ENCODE peak calls at places on chromosomes 2 and 18, in nine cellular contexts. W is keratinocyte, R is gastrocnemius medialis, U is fibroblast of lung, S is GM12864, A is adipocyte, N is A549, M is psoas muscle, G is fibroblast of mammary gland. L is an unnamed sample.

GRCh38 chr2:65309699-65310098 is 82.1 kb downstream of the ACTR2 start:
- DNase-seq in W (no peak), R (no peak), U (no peak), S (no peak), A (no peak), N (no peak), M (no peak), G (no peak), L (no peak)

GRCh38 chr18:69770206-69770605 is 177.5 kb downstream of the CD226 start:
- DNase-seq in W (no peak), R (no peak), U (no peak), S (no peak), A (no peak), N (no peak), M (no peak), G (no peak), L (no peak)

GRCh38 chr18:31684279-31685096 is at the start of gene B4GALT6:
- DNase-seq in W (no peak), R (no peak), U (peak), S (no peak), A (peak), N (peak), M (peak), G (peak), L (peak)

GRCh38 chr18:42229211-42230210 is 274.5 kb downstream of the PIK3C3 start:
- DNase-seq in W (no peak), R (no peak), U (no peak), S (no peak), A (no peak), N (no peak), M (no peak), G (no peak), L (no peak)

GRCh38 chr2:128986026-128986720 is 667.5 kb upstream of the HS6ST1 start:
- DNase-seq in W (no peak), R (no peak), U (peak), S (no peak), A (no peak), N (no peak), M (no peak), G (no peak), L (no peak)

GRCh38 chr2:230582851-230583283 is 129.8 kb upstream of the CAB39 start:
- DNase-seq in W (peak), R (no peak), U (peak), S (peak), A (no peak), N (no peak), M (no peak), G (peak), L (peak)

GRCh38 chr2:86623549-86624547 is at the start of gene RNF103:
- DNase-seq in W (no peak), R (peak), U (peak), S (peak), A (peak), N (peak), M (peak), G (peak), L (peak)

GRCh38 chr2:102660574-102660973 is 41.2 kb downstream of the SLC9A2 start:
- DNase-seq in W (no peak), R (no peak), U (no peak), S (no peak), A (no peak), N (no peak), M (no peak), G (no peak), L (no peak)

GRCh38 chr2:119764832-119765231 is 5.1 kb downstream of the PTPN4 start:
- DNase-seq in W (no peak), R (no peak), U (peak), S (no peak), A (no peak), N (no peak), M (no peak), G (no peak), L (no peak)

GRCh38 chr18:29644276-29644675 is 1398.3 kb downstream of the DSC3 start:
- DNase-seq in W (no peak), R (no peak), U (peak), S (no peak), A (no peak), N (no peak), M (no peak), G (peak), L (peak)

GRCh38 chr2:24009367-24009679 is 562 bp upstream of the MFSD2B start:
- DNase-seq in W (no peak), R (no peak), U (no peak), S (no peak), A (no peak), N (no peak), M (no peak), G (no peak), L (no peak)
- H3K4me3 ChIP-seq in W (no peak), R (no peak), U (no peak), S (no peak), A (peak), N (no peak), M (peak), G (peak), L (peak)

DNA sequence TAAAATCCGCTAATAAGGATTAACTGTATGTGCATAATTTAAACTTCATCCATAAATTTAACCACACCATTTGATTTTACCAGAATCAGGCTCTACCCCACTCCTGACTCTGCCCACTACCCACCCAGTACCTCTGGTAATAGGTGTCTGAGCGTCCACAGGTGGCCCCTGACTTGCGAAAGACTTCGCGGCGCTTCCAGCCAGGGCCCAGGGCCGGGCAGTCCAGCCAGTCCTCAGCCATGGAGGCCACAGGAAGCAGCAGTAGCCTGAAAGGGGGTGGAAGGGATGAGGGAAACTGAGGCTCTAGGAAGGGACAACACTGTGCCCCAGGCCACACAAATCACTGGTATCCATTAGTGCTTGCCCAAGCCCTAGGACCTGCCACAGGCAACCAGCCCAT is 1.6 kb downstream of the MBD1 start:
- DNase-seq in W (no peak), R (no peak), U (no peak), S (no peak), A (no peak), N (no peak), M (no peak), G (no peak), L (no peak)
- H3K4me3 ChIP-seq in W (peak), R (peak), U (peak), S (peak), A (peak), N (no peak), M (peak), G (peak), L (peak)

GRCh38 chr2:24984912-24985311 is 13.2 kb upstream of the DNAJC27 start:
- DNase-seq in W (no peak), R (no peak), U (peak), S (no peak), A (peak), N (no peak), M (no peak), G (peak), L (no peak)
- H3K4me3 ChIP-seq in W (no peak), R (no peak), U (no peak), S (no peak), A (no peak), N (no peak), M (no peak), G (no peak), L (no peak)

DNA sequence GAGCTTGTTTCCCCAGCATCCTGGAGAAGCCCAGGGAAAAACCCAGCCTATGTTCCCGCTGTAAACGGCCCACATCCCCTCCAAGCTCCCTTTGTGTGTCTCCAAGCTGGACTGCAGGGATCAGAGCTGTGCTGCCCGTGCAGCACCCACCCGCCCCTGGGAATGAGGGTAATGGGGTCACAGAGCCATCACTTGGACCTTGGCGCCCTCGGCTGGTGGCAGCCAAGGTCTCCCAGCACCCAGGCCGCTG is 670 bp upstream of the INPP5D start:
- DNase-seq in W (no peak), R (no peak), U (no peak), S (no peak), A (no peak), N (no peak), M (no peak), G (no peak), L (no peak)
- H3K4me3 ChIP-seq in W (no peak), R (no peak), U (no peak), S (peak), A (no peak), N (no peak), M (peak), G (no peak), L (no peak)

DNA sequence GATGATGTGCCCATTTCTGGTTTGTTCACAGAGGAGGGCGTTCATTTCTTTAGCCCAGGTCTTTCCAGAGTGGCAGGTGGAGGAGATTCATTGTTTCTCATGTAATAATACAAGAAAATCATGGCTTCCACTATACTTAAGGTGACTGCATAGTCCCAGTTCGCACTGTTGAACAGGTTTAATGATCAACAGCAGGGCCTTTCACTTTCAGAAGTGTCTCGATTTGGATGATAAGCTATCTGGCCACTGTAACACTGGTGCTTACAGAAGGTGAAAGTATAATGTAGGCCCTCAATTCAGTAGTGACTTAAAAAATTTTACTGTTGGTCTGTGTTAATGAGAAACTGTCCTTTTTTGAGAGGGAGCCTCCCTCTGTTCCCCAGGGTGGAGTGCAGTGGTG is 1.4 kb downstream of the RMC1 start:
- DNase-seq in W (no peak), R (no peak), U (no peak), S (no peak), A (no peak), N (no peak), M (no peak), G (no peak), L (no peak)
- H3K4me3 ChIP-seq in W (peak), R (peak), U (peak), S (peak), A (peak), N (peak), M (peak), G (no peak), L (peak)

GRCh38 chr2:73402386-73403103 is 16.9 kb downstream of the ALMS1 start:
- DNase-seq in W (no peak), R (no peak), U (no peak), S (no peak), A (no peak), N (no peak), M (no peak), G (no peak), L (no peak)

GRCh38 chr2:73406996-73407395 is 21.4 kb downstream of the ALMS1 start:
- DNase-seq in W (no peak), R (no peak), U (no peak), S (no peak), A (no peak), N (no peak), M (no peak), G (no peak), L (no peak)

GRCh38 chr2:73404409-73404808 is 18.8 kb downstream of the ALMS1 start:
- DNase-seq in W (no peak), R (no peak), U (no peak), S (no peak), A (no peak), N (no peak), M (no peak), G (no peak), L (no peak)

GRCh38 chr2:73403237-73403636 is 17.6 kb downstream of the ALMS1 start:
- DNase-seq in W (no peak), R (no peak), U (no peak), S (no peak), A (no peak), N (no peak), M (no peak), G (no peak), L (no peak)

DNA sequence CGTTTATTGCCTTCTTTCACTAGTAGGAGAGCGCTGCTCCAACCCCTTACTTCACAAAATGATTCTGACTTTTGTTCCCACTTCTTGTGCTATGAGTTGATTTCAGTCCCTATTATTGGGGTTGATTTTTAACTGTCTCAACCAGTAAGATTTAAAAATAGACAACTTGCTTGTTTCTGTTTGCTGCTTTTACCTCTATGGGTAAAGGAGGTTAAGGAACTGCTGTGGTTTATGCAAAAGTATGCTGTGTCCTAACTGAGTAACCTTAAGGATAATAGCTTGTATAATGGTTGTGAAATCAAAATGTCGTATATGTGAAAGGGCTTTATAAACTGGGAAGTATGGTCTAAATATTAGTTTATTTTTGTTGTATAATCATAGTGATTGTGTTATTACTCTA is 22.6 kb downstream of the ALMS1 start:
- DNase-seq in W (no peak), R (no peak), U (no peak), S (no peak), A (no peak), N (no peak), M (no peak), G (no peak), L (no peak)
- H3K4me3 ChIP-seq in W (no peak), R (no peak), U (no peak), S (no peak), A (no peak), N (no peak), M (no peak), G (no peak), L (no peak)

GRCh38 chr2:201235865-201236811 is 24.2 kb upstream of the CASP8 start:
- DNase-seq in W (no peak), R (peak), U (peak), S (no peak), A (peak), N (no peak), M (peak), G (peak), L (peak)
- H3K4me3 ChIP-seq in W (peak), R (no peak), U (peak), S (no peak), A (peak), N (no peak), M (peak), G (peak), L (no peak)

GRCh38 chr2:95297088-95297487 is at the start of gene KCNIP3:
- DNase-seq in W (no peak), R (no peak), U (peak), S (no peak), A (peak), N (no peak), M (no peak), G (no peak), L (no peak)
- H3K4me3 ChIP-seq in W (no peak), R (no peak), U (no peak), S (no peak), A (no peak), N (no peak), M (no peak), G (no peak), L (no peak)

DNA sequence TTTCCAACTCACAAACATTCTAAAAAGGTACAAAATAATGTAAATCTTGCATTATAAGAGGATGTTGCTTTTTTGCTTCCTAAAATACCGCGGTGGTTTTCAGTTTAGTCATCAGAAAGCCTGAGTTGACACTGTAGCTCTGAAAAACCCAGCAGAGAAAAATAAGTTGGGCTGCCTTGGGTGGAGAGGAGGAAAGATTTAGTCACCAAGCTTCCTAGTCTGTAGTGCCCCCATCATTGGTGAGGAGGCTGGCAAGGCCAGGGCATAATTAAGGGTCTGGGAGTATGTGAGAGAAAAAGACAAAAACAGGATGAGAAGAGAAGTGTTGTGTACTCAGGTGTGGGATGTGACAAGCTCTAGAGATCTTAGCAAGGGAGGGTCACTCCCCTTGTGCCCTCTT is 5.7 kb downstream of the PTPRM start:
- DNase-seq in W (no peak), R (no peak), U (peak), S (no peak), A (peak), N (no peak), M (no peak), G (no peak), L (no peak)
- H3K4me3 ChIP-seq in W (no peak), R (no peak), U (no peak), S (no peak), A (no peak), N (peak), M (no peak), G (no peak), L (no peak)

DNA sequence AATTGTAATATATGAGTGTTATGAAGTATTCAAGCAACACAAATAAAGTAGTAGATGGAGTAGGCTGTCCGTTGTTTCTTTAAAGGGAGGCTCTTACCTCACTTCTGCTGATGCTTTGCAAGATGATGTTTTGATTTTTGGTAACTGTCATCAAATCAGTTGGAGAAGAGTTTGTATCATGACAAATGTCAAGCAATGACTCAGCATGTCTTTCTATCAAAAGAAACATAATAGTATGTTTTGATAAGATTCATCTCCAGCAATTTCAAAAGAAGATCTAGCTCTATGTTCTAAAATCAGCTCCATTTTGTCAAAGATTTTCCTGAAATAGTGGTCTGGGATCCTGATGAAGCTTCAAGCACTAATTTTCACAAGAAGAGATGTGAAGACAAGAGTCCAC is 25.6 kb downstream of the MAP3K19 start:
- DNase-seq in W (no peak), R (no peak), U (no peak), S (no peak), A (no peak), N (no peak), M (no peak), G (no peak), L (no peak)
- H3K4me3 ChIP-seq in W (no peak), R (no peak), U (no peak), S (no peak), A (no peak), N (no peak), M (no peak), G (no peak), L (no peak)